ENCODE peak calls at places on chromosome 5, in six cellular contexts. O is kidney, W is heart right ventricle, F is A673, Q is keratinocyte, P is uterus. M is an unnamed sample.
A peak's percentile ranks its signal among the peaks of the same experiment; 100 is the strongest.

GRCh38 chr5:132269635-132270344 is 12.3 kb downstream of the PDLIM4 start:
- DNase-seq in O (no peak), W (no peak), F (no peak), Q (no peak), P (no peak), M (no peak)

GRCh38 chr5:139422307-139422893 is 16.9 kb downstream of the DNAJC18 start:
- DNase-seq in O (no peak), W (no peak), F (peak; percentile 77), Q (no peak), P (no peak), M (peak; percentile 81)

GRCh38 chr5:125703616-125704015 is 719.6 kb upstream of the GRAMD2B start:
- DNase-seq in O (no peak), W (no peak), F (no peak), Q (peak; percentile 11), P (no peak), M (no peak)

GRCh38 chr5:167579701-167580045 is 711.8 kb upstream of the WWC1 start:
- DNase-seq in O (no peak), W (no peak), F (no peak), Q (no peak), P (no peak), M (no peak)

GRCh38 chr5:8845316-8845715 is 700.6 kb downstream of the SEMA5A start:
- DNase-seq in O (no peak), W (no peak), F (no peak), Q (no peak), P (no peak), M (no peak)

GRCh38 chr5:95124101-95124500 is 160.8 kb downstream of the MCTP1 start:
- DNase-seq in O (no peak), W (no peak), F (no peak), Q (no peak), P (no peak), M (no peak)

GRCh38 chr5:139575751-139576150 is 14.6 kb downstream of the UBE2D2 start:
- DNase-seq in O (no peak), W (no peak), F (no peak), Q (no peak), P (no peak), M (no peak)

GRCh38 chr5:150299571-150300327 is 3.0 kb downstream of the ARSI start:
- DNase-seq in O (no peak), W (no peak), F (no peak), Q (no peak), P (peak; percentile 50), M (no peak)

GRCh38 chr5:141373673-141374317 is at the start of gene PCDHGA6:
- DNase-seq in O (no peak), W (no peak), F (peak; percentile 70), Q (no peak), P (no peak), M (no peak)

DNA sequence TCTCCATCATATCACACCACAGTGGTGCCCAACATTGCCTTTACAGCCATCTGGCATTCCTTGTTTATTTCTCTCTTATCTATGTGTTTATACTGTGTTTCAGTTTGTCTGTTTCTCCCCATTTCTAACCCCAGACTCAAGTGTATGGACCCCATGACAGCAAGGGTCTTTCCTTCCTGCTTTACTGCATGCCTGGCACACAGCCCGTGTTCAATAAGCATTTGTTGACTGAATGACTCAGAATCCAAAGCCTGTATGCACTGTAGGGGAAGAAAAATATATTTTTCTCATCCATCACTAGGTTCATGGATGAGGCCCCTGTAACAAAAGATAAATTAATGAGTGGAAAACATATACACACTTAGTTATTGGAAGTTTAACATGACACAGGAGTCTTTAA is 190.8 kb upstream of the SEMA6A start:
- DNase-seq in O (no peak), W (no peak), F (peak; percentile 51), Q (no peak), P (no peak), M (no peak)
- H3K36me3 ChIP-seq in O (no peaks in the 10 kb centered on the region), W (no peaks in the 10 kb centered on the region), F (no peaks in the 10 kb centered on the region), Q (no peaks in the 10 kb centered on the region), P (no peaks in the 10 kb centered on the region), M (no peaks in the 10 kb centered on the region)

DNA sequence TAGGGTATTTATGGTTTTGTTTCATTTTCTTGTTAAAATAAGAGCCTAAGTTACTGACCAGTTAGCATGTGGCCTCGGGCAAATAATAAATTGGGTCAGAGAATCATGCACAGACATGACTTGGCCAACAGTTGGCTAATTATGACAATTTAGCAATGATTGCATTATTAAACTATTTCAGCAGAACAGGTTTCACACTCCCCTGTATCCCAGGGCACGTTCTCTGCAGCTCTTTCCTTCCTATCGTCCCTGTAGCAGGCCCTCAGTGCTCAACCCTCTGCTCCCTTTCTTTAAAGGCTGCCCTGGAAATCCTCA is 167.9 kb downstream of the TSSK1B start:
- DNase-seq in O (no peak), W (no peak), F (no peak), Q (peak; percentile 67), P (no peak), M (no peak)
- H3K4me1 ChIP-seq in O (peaks cover 5% of the 10 kb centered on the region), W (peaks cover 24% of the 10 kb centered on the region), F (no peaks in the 10 kb centered on the region), Q (peaks cover 73% of the 10 kb centered on the region), P (peaks cover 7% of the 10 kb centered on the region), M (no peaks in the 10 kb centered on the region)

DNA sequence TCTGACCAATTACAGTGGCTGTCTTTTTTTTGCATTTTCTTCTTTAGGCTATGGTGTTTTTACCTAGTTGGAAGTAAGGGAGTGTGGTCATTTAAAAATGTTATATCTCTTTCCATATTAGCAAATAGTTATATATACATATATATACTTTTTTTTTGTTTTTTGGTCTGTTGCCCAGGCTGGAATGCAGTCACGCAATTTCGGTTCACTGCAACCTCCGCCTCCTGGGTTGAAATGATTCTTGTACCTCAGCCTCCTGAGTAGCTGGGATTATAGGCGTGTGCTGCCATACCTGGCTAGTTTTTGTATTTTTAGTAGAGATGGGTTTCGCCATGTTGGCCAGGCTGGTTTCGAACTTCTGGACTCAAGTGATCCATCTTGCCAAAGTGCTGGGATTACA is 12.3 kb downstream of the MARCHF6 start:
- DNase-seq in O (no peak), W (no peak), F (no peak), Q (no peak), P (no peak), M (no peak)
- H3K36me3 ChIP-seq in O (no peaks in the 10 kb centered on the region), W (no peaks in the 10 kb centered on the region), F (no peaks in the 10 kb centered on the region), Q (no peaks in the 10 kb centered on the region), P (no peaks in the 10 kb centered on the region), M (no peaks in the 10 kb centered on the region)

DNA sequence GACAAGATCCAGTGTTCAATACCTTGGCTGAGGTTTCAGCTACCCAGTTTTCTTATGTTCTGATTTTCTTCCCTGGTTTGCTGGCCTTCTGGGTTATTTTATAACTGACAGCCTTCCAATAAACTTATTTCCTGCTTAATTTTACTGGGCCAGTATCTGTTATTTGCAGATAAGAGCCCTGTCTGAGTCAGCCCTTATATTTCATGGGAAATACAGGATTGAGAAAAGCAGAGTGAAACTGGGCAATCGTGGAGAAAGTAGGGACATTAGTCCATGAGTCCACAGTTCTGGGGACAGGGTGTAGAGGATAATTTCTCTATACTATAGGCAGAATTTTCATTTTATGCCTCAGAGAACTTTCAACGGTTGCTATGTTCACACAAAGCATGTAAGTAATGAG is 32.3 kb downstream of the TMEM167A start:
- DNase-seq in O (no peak), W (no peak), F (no peak), Q (no peak), P (no peak), M (no peak)
- H3K4me1 ChIP-seq in O (no peaks in the 10 kb centered on the region), W (no peaks in the 10 kb centered on the region), F (no peaks in the 10 kb centered on the region), Q (no peaks in the 10 kb centered on the region), P (no peaks in the 10 kb centered on the region), M (no peaks in the 10 kb centered on the region)

GRCh38 chr5:67100301-67100700 is 96.3 kb downstream of the CD180 start:
- DNase-seq in O (no peak), W (no peak), F (no peak), Q (no peak), P (no peak), M (no peak)
- H3K36me3 ChIP-seq in O (peaks cover 13% of the 10 kb centered on the region), W (no peaks in the 10 kb centered on the region), F (no peaks in the 10 kb centered on the region), Q (peaks cover 13% of the 10 kb centered on the region), P (no peaks in the 10 kb centered on the region), M (no peaks in the 10 kb centered on the region)

GRCh38 chr5:67208403-67208802 is 11.8 kb upstream of the CD180 start:
- DNase-seq in O (no peak), W (no peak), F (no peak), Q (no peak), P (no peak), M (no peak)
- H3K4me1 ChIP-seq in O (peaks cover 5% of the 10 kb centered on the region), W (no peaks in the 10 kb centered on the region), F (no peaks in the 10 kb centered on the region), Q (peaks cover 46% of the 10 kb centered on the region), P (no peaks in the 10 kb centered on the region), M (no peaks in the 10 kb centered on the region)

GRCh38 chr5:43301653-43302091 is 11.5 kb downstream of the HMGCS1 start:
- DNase-seq in O (no peak), W (no peak), F (no peak), Q (no peak), P (no peak), M (no peak)

GRCh38 chr5:43295202-43295601 is 18.0 kb downstream of the HMGCS1 start:
- DNase-seq in O (no peak), W (no peak), F (no peak), Q (no peak), P (no peak), M (no peak)

GRCh38 chr5:43300112-43300511 is 13.1 kb downstream of the HMGCS1 start:
- DNase-seq in O (no peak), W (no peak), F (no peak), Q (no peak), P (no peak), M (no peak)

GRCh38 chr5:43296835-43297234 is 16.4 kb downstream of the HMGCS1 start:
- DNase-seq in O (no peak), W (no peak), F (no peak), Q (no peak), P (no peak), M (no peak)

DNA sequence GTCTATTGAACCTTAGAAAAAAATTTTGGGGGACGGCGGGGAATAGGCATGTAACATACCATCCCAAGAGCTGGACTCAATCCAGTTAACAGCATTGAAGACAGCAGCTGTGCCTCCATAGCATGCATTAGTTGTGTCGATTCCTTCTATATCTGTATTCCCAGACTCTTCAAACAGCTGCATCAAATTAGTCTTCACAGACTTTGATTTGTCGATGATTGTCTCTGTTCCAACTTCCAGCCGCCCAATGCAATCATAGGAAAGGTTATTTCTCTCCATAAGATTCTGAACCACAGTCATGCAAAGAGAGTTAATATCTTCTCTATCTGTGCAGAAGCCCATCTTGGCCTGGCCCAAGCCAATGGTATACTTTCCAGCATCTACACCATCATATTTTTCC is 14.8 kb downstream of the HMGCS1 start:
- DNase-seq in O (no peak), W (no peak), F (no peak), Q (no peak), P (no peak), M (no peak)
- H3K36me3 ChIP-seq in O (peaks cover 38% of the 10 kb centered on the region), W (no peaks in the 10 kb centered on the region), F (peaks cover 92% of the 10 kb centered on the region), Q (peaks cover 38% of the 10 kb centered on the region), P (no peaks in the 10 kb centered on the region), M (no peaks in the 10 kb centered on the region)

GRCh38 chr5:148836272-148837250 is 10.2 kb downstream of the ADRB2 start:
- DNase-seq in O (no peak), W (no peak), F (no peak), Q (no peak), P (no peak), M (no peak)

GRCh38 chr5:148839960-148840359 is 13.5 kb downstream of the ADRB2 start:
- DNase-seq in O (no peak), W (no peak), F (no peak), Q (no peak), P (no peak), M (no peak)

GRCh38 chr5:148834689-148835088 is 8.3 kb downstream of the ADRB2 start:
- DNase-seq in O (no peak), W (no peak), F (no peak), Q (no peak), P (no peak), M (no peak)

GRCh38 chr5:148838357-148838756 is 11.9 kb downstream of the ADRB2 start:
- DNase-seq in O (no peak), W (no peak), F (no peak), Q (no peak), P (no peak), M (no peak)

GRCh38 chr5:148837383-148837782 is 11.0 kb downstream of the ADRB2 start:
- DNase-seq in O (no peak), W (no peak), F (no peak), Q (no peak), P (no peak), M (no peak)
- H3K4me1 ChIP-seq in O (no peaks in the 10 kb centered on the region), W (peaks cover 26% of the 10 kb centered on the region), F (no peaks in the 10 kb centered on the region), Q (peaks cover 21% of the 10 kb centered on the region), P (no peaks in the 10 kb centered on the region), M (peaks cover 7% of the 10 kb centered on the region)